ENCODE peak calls at places on chromosomes 3 and 15, in ten cellular contexts. One of them, this sample, is unnamed. For H3K27me3, the result is how much of the 10 kb centered on the place peaks cover.

GRCh38 chr15:22267761-22268160 is 187.4 kb downstream of the OR4M2 start:
- DNase-seq in sigmoid colon: no peak
- DNase-seq in GM12878: no peak
- DNase-seq in Peyer's patch: no peak
- DNase-seq in SK-N-SH: peak
- DNase-seq in fibroblast of lung: no peak
- DNase-seq in tibial artery: no peak
- DNase-seq in CD8-positive, alpha-beta T cell: no peak
- DNase-seq in aorta: no peak
- DNase-seq in pancreas: no peak
- DNase-seq in this sample: no peak

GRCh38 chr3:141894524-141895176 is 18.2 kb downstream of the ATP1B3 start:
- DNase-seq in aorta: no peak
- DNase-seq in GM12878: no peak
- DNase-seq in pancreas: no peak
- DNase-seq in fibroblast of lung: peak
- DNase-seq in Peyer's patch: no peak
- DNase-seq in CD8-positive, alpha-beta T cell: no peak
- DNase-seq in sigmoid colon: no peak
- DNase-seq in SK-N-SH: no peak
- DNase-seq in tibial artery: no peak
- DNase-seq in this sample: peak

GRCh38 chr3:128447561-128448013 is 19.1 kb downstream of the DNAJB8 start:
- DNase-seq in pancreas: no peak
- DNase-seq in aorta: no peak
- DNase-seq in Peyer's patch: no peak
- DNase-seq in CD8-positive, alpha-beta T cell: no peak
- DNase-seq in GM12878: peak
- DNase-seq in SK-N-SH: no peak
- DNase-seq in sigmoid colon: no peak
- DNase-seq in fibroblast of lung: no peak
- DNase-seq in tibial artery: no peak
- DNase-seq in this sample: no peak

GRCh38 chr3:116135462-116135861 is 309.8 kb downstream of the LSAMP start:
- DNase-seq in sigmoid colon: peak
- DNase-seq in fibroblast of lung: peak
- DNase-seq in Peyer's patch: no peak
- DNase-seq in pancreas: no peak
- DNase-seq in SK-N-SH: peak
- DNase-seq in aorta: no peak
- DNase-seq in GM12878: no peak
- DNase-seq in CD8-positive, alpha-beta T cell: no peak
- DNase-seq in tibial artery: no peak
- DNase-seq in this sample: no peak

GRCh38 chr3:38990621-38991020 is 61.1 kb downstream of the SCN11A start:
- DNase-seq in GM12878: no peak
- DNase-seq in CD8-positive, alpha-beta T cell: no peak
- DNase-seq in Peyer's patch: no peak
- DNase-seq in fibroblast of lung: peak
- DNase-seq in pancreas: no peak
- DNase-seq in SK-N-SH: no peak
- DNase-seq in aorta: no peak
- DNase-seq in sigmoid colon: no peak
- DNase-seq in tibial artery: no peak
- DNase-seq in this sample: no peak

GRCh38 chr3:128935922-128936321 is 56.5 kb downstream of the ACAD9 start:
- DNase-seq in CD8-positive, alpha-beta T cell: no peak
- DNase-seq in Peyer's patch: no peak
- DNase-seq in GM12878: no peak
- DNase-seq in pancreas: no peak
- DNase-seq in SK-N-SH: no peak
- DNase-seq in tibial artery: no peak
- DNase-seq in sigmoid colon: no peak
- DNase-seq in aorta: no peak
- DNase-seq in fibroblast of lung: no peak
- DNase-seq in this sample: no peak

GRCh38 chr15:98289747-98290146 is 329.2 kb downstream of the ARRDC4 start:
- DNase-seq in Peyer's patch: no peak
- DNase-seq in GM12878: no peak
- DNase-seq in tibial artery: no peak
- DNase-seq in SK-N-SH: no peak
- DNase-seq in aorta: no peak
- DNase-seq in fibroblast of lung: no peak
- DNase-seq in sigmoid colon: no peak
- DNase-seq in CD8-positive, alpha-beta T cell: no peak
- DNase-seq in pancreas: no peak
- DNase-seq in this sample: peak

GRCh38 chr3:2218375-2218774 is 119.7 kb downstream of the CNTN4 start:
- DNase-seq in GM12878: no peak
- DNase-seq in aorta: no peak
- DNase-seq in sigmoid colon: no peak
- DNase-seq in CD8-positive, alpha-beta T cell: no peak
- DNase-seq in fibroblast of lung: no peak
- DNase-seq in SK-N-SH: no peak
- DNase-seq in tibial artery: no peak
- DNase-seq in Peyer's patch: no peak
- DNase-seq in pancreas: no peak
- DNase-seq in this sample: no peak

GRCh38 chr3:43194490-43195115 is 88.7 kb upstream of the POMGNT2 start:
- DNase-seq in SK-N-SH: no peak
- DNase-seq in aorta: no peak
- DNase-seq in Peyer's patch: peak
- DNase-seq in CD8-positive, alpha-beta T cell: peak
- DNase-seq in fibroblast of lung: no peak
- DNase-seq in tibial artery: no peak
- DNase-seq in GM12878: no peak
- DNase-seq in sigmoid colon: no peak
- DNase-seq in pancreas: no peak
- DNase-seq in this sample: peak

GRCh38 chr3:42476225-42477160 is 25.9 kb upstream of the VIPR1 start:
- DNase-seq in SK-N-SH: peak
- DNase-seq in CD8-positive, alpha-beta T cell: no peak
- DNase-seq in fibroblast of lung: no peak
- DNase-seq in pancreas: peak
- DNase-seq in sigmoid colon: no peak
- DNase-seq in aorta: no peak
- DNase-seq in Peyer's patch: peak
- DNase-seq in GM12878: no peak
- DNase-seq in tibial artery: peak
- DNase-seq in this sample: peak

GRCh38 chr15:66650433-66650832 is 51.6 kb upstream of the SMAD6 start:
- DNase-seq in GM12878: no peak
- DNase-seq in pancreas: no peak
- DNase-seq in SK-N-SH: no peak
- DNase-seq in tibial artery: peak
- DNase-seq in fibroblast of lung: no peak
- DNase-seq in Peyer's patch: no peak
- DNase-seq in sigmoid colon: no peak
- DNase-seq in aorta: peak
- DNase-seq in CD8-positive, alpha-beta T cell: no peak
- DNase-seq in this sample: no peak

GRCh38 chr3:133570139-133570936 is 3.1 kb upstream of the CDV3 start:
- DNase-seq in tibial artery: no peak
- DNase-seq in fibroblast of lung: peak
- DNase-seq in CD8-positive, alpha-beta T cell: no peak
- DNase-seq in SK-N-SH: no peak
- DNase-seq in sigmoid colon: no peak
- DNase-seq in Peyer's patch: no peak
- DNase-seq in GM12878: no peak
- DNase-seq in aorta: no peak
- DNase-seq in pancreas: peak
- DNase-seq in this sample: no peak

GRCh38 chr3:195179782-195180489 is 91.0 kb downstream of the XXYLT1 start:
- DNase-seq in CD8-positive, alpha-beta T cell: no peak
- DNase-seq in Peyer's patch: no peak
- DNase-seq in fibroblast of lung: no peak
- DNase-seq in sigmoid colon: no peak
- DNase-seq in aorta: no peak
- DNase-seq in pancreas: no peak
- DNase-seq in GM12878: no peak
- DNase-seq in SK-N-SH: peak
- DNase-seq in tibial artery: no peak
- DNase-seq in this sample: no peak

DNA sequence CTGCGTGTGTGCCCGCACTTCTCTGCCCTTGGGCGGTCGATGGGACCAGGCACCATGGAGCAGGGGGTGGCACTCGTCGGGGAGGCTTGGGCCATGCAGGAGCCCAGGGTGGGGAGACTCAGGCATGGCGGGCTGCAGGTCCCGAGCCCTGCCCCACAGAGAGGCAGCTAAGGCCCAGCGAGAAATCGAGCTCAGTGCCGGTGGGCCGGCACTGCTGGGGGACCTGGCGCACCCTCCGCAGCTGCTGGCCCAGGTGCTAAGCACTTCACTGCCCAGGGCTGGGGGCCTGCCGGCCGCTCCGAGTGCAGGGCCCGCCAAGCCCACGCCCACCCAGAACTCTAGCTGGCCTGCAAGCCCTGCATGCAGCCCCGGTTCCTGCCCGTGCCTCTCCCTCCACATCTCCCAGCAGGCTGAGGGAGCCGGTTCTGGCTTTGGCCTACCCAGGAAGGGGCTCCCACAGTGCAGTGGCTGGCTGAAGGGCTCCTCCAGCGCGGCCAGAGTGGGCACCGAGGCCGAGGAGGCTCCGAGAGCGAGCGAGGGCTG is 553 bp upstream of the RTP4 start:
- DNase-seq in Peyer's patch: peak
- DNase-seq in GM12878: no peak
- DNase-seq in pancreas: no peak
- DNase-seq in aorta: peak
- DNase-seq in tibial artery: no peak
- DNase-seq in fibroblast of lung: no peak
- DNase-seq in SK-N-SH: no peak
- DNase-seq in CD8-positive, alpha-beta T cell: peak
- DNase-seq in sigmoid colon: no peak
- DNase-seq in this sample: no peak
- H3K4me3 ChIP-seq in Peyer's patch: peak
- H3K4me3 ChIP-seq in GM12878: peak
- H3K4me3 ChIP-seq in pancreas: no peak
- H3K4me3 ChIP-seq in aorta: no peak
- H3K4me3 ChIP-seq in tibial artery: peak
- H3K4me3 ChIP-seq in fibroblast of lung: no peak
- H3K4me3 ChIP-seq in SK-N-SH: peak
- H3K4me3 ChIP-seq in CD8-positive, alpha-beta T cell: peak
- H3K4me3 ChIP-seq in sigmoid colon: peak
- H3K4me3 ChIP-seq in this sample: no peak

DNA sequence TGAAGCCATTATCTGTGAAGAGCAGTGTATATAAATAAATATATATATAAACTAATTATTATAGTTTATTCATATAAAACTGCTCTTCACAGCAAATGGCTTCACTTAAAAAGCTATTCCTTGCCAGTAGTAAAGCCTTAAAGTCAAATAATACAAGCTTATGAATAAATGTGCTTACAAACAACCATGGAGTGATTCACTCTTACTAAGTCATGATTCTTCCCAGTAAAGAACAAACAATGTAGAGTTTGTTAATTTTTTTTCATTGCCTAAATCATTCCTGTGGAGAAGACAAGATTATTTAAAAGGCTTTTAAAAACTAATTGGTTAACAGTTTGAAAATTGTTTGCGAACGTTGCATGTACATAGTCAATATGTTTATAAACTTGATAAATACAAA is 140.7 kb downstream of the PLCH1 start:
- DNase-seq in GM12878: no peak
- DNase-seq in fibroblast of lung: no peak
- DNase-seq in SK-N-SH: no peak
- DNase-seq in sigmoid colon: no peak
- DNase-seq in aorta: no peak
- DNase-seq in Peyer's patch: no peak
- DNase-seq in pancreas: no peak
- DNase-seq in CD8-positive, alpha-beta T cell: no peak
- DNase-seq in tibial artery: no peak
- DNase-seq in this sample: no peak
- H3K27ac ChIP-seq in GM12878: no peak
- H3K27ac ChIP-seq in fibroblast of lung: no peak
- H3K27ac ChIP-seq in SK-N-SH: no peak
- H3K27ac ChIP-seq in sigmoid colon: no peak
- H3K27ac ChIP-seq in aorta: no peak
- H3K27ac ChIP-seq in Peyer's patch: no peak
- H3K27ac ChIP-seq in pancreas: no peak
- H3K27ac ChIP-seq in CD8-positive, alpha-beta T cell: no peak
- H3K27ac ChIP-seq in tibial artery: no peak
- H3K27ac ChIP-seq in this sample: no peak

GRCh38 chr3:184783309-184783708 is 28.7 kb upstream of the VPS8 start:
- DNase-seq in fibroblast of lung: no peak
- DNase-seq in SK-N-SH: no peak
- DNase-seq in tibial artery: no peak
- DNase-seq in CD8-positive, alpha-beta T cell: no peak
- DNase-seq in GM12878: no peak
- DNase-seq in pancreas: no peak
- DNase-seq in aorta: no peak
- DNase-seq in Peyer's patch: no peak
- DNase-seq in sigmoid colon: no peak
- DNase-seq in this sample: no peak
- H3K27me3 ChIP-seq in fibroblast of lung: under half
- H3K27me3 ChIP-seq in SK-N-SH: under half
- H3K27me3 ChIP-seq in tibial artery: under half
- H3K27me3 ChIP-seq in CD8-positive, alpha-beta T cell: under half
- H3K27me3 ChIP-seq in GM12878: under half
- H3K27me3 ChIP-seq in pancreas: under half
- H3K27me3 ChIP-seq in aorta: under half
- H3K27me3 ChIP-seq in Peyer's patch: under half
- H3K27me3 ChIP-seq in sigmoid colon: under half
- H3K27me3 ChIP-seq in this sample: under half

DNA sequence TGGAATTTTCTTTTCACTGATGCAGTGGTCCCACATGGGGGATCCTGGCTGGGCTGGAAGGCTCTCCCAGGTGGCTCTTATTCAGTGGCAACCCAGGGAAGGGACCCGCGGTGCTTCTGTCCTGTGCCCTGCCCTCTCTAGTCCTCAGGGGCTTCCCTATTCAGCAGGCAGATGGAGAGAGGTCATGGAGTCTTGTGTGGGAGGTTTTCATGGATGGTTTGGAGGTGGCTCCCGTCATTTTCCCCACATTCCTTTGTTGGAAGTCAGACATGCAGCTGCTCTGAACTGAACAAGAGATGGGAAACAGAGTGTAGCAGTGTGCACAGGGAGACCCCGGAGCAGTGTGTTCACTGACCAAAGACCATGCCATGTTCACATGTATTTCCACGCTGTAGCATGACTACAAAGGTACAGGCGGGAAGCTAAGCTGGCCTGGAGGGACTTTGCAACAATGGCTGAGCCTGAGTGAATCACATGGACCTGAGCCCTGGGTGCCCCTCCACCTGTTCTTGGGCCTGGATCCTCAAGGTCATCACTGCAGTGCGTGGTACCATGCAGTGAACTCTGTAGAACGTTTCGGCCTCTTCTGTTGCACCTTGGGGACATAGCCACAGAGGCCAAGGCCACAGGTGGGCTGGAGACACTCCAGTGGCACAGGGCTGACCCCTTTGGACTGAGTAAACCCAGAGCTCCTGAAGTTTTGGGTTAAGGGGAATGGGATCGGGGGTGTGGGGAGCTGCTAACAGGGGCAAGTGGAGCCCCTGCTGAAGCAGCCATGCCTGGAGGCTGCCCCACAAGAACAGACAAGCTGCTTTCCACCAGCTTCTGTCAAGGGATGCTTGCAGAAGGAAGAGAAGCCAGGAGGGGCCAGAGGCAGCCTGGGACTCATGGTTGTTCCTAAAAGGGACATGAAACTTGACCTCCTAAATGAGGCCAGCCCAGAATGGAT is 123.0 kb downstream of the ASB7 start:
- DNase-seq in fibroblast of lung: peak
- DNase-seq in tibial artery: no peak
- DNase-seq in sigmoid colon: no peak
- DNase-seq in CD8-positive, alpha-beta T cell: no peak
- DNase-seq in GM12878: no peak
- DNase-seq in SK-N-SH: peak
- DNase-seq in pancreas: no peak
- DNase-seq in aorta: peak
- DNase-seq in Peyer's patch: no peak
- DNase-seq in this sample: no peak
- H3K4me3 ChIP-seq in fibroblast of lung: no peak
- H3K4me3 ChIP-seq in tibial artery: no peak
- H3K4me3 ChIP-seq in sigmoid colon: no peak
- H3K4me3 ChIP-seq in CD8-positive, alpha-beta T cell: no peak
- H3K4me3 ChIP-seq in GM12878: no peak
- H3K4me3 ChIP-seq in SK-N-SH: no peak
- H3K4me3 ChIP-seq in pancreas: no peak
- H3K4me3 ChIP-seq in aorta: no peak
- H3K4me3 ChIP-seq in Peyer's patch: no peak
- H3K4me3 ChIP-seq in this sample: no peak

This sample was measured in small intestine.